ENCODE peak calls at places on chromosomes 4 and X, in eight cellular contexts. N is substantia nigra; G is iris pigment epithelial cell; Y is amniotic epithelial cell; B is CD4-positive, alpha-beta memory T cell; W is activated T-helper 1 cell treated with anti-CD3 and anti-CD28 coated beads, Interleukin-2, amount 50 U/mL, for 16 hours; A is H54; T is AG20443. C is an unnamed sample.

GRCh38 chr4:794911-795725 is 30.8 kb downstream of the CPLX1 start:
- DNase-seq in N (no peak), B (no peak), A (no peak), T (peak; percentile 37), G (no peak), Y (no peak), W (no peak), C (no peak)

GRCh38 chr4:24471623-24472510 is 112.5 kb downstream of the DHX15 start:
- DNase-seq in T (peak; percentile 33), B (peak; percentile 12), G (peak; percentile 19), N (no peak), W (no peak), A (no peak), Y (no peak), C (no peak)

GRCh38 chr4:155491336-155492131 is 114.8 kb upstream of the MAP9 start:
- DNase-seq in Y (peak; percentile 30), T (no peak), B (no peak), G (peak; percentile 57), N (no peak), W (no peak), A (no peak), C (no peak)

GRCh38 chr4:154132406-154132805 is 343.5 kb upstream of the SFRP2 start:
- DNase-seq in Y (no peak), G (peak; percentile 12), T (no peak), A (no peak), W (no peak), N (no peak), B (no peak), C (no peak)

GRCh38 chr4:1060121-1060520 is 48.7 kb downstream of the FGFRL1 start:
- DNase-seq in Y (no peak), G (no peak), W (no peak), B (no peak), T (no peak), A (no peak), N (no peak), C (no peak)

GRCh38 chr4:184417802-184418511 is 56.4 kb downstream of the IRF2 start:
- DNase-seq in B (peak; percentile 28), G (peak; percentile 88), T (peak; percentile 83), W (no peak), Y (peak; percentile 85), A (peak; percentile 54), N (peak; percentile 32), C (peak; percentile 70)

GRCh38 chr4:124958812-124959211 is 246.3 kb upstream of the ANKRD50 start:
- DNase-seq in A (no peak), Y (no peak), N (no peak), W (no peak), B (no peak), G (no peak), T (no peak), C (no peak)

GRCh38 chrX:139826065-139827044 is 106.5 kb downstream of the ATP11C start:
- DNase-seq in B (no peak), T (peak; percentile 57), A (no peak), Y (peak; percentile 41), N (no peak), W (no peak), G (peak; percentile 51), C (peak; percentile 33)

GRCh38 chrX:13659057-13659456 is 6.1 kb downstream of the TCEANC start:
- DNase-seq in A (no peak), W (no peak), B (no peak), Y (peak; percentile 86), G (peak; percentile 81), T (no peak), N (no peak), C (no peak)

GRCh38 chr4:80266902-80267380 is 477 bp downstream of the FGF5 start:
- DNase-seq in A (no peak), Y (peak; percentile 47), N (no peak), T (peak; percentile 45), B (no peak), W (no peak), G (peak; percentile 55), C (no peak)

GRCh38 chr4:165945991-165946390 is 73.0 kb downstream of the TLL1 start:
- DNase-seq in G (no peak), N (no peak), B (no peak), W (no peak), Y (no peak), T (no peak), A (no peak), C (no peak)

GRCh38 chrX:132831336-132831973 is 127.0 kb downstream of the HS6ST2 start:
- DNase-seq in W (no peak), A (no peak), B (no peak), T (no peak), Y (no peak), G (no peak), N (no peak), C (no peak)

GRCh38 chr4:692771-693554 is 4.0 kb upstream of the SLC49A3 start:
- DNase-seq in A (no peak), Y (no peak), T (no peak), N (no peak), G (no peak), W (no peak), B (no peak), C (no peak)

GRCh38 chrX:118025193-118025592 is 91.4 kb downstream of the KLHL13 start:
- DNase-seq in A (no peak), W (no peak), B (no peak), N (no peak), T (no peak), Y (no peak), G (peak; percentile 6), C (no peak)

GRCh38 chr4:38424171-38424871 is 239.7 kb upstream of the KLF3 start:
- DNase-seq in N (no peak), A (no peak), B (no peak), W (no peak), Y (no peak), G (no peak), T (no peak), C (no peak)

GRCh38 chr4:2256156-2256731 is 5.7 kb downstream of the MXD4 start:
- DNase-seq in W (no peak), N (no peak), Y (no peak), B (no peak), A (no peak), T (no peak), G (no peak), C (no peak)

GRCh38 chr4:121155893-121156292 is 8.2 kb downstream of the TNIP3 start:
- DNase-seq in N (no peak), G (peak; percentile 92), W (no peak), B (no peak), A (peak; percentile 27), Y (peak; percentile 88), T (peak; percentile 82), C (peak; percentile 45)

GRCh38 chr4:6916587-6917444 is 7.2 kb downstream of the TBC1D14 start:
- DNase-seq in N (no peak), W (peak; percentile 45), A (peak; percentile 55), B (peak; percentile 63), T (no peak), G (peak; percentile 62), Y (peak; percentile 68), C (no peak)

GRCh38 chr4:19455850-19456602 is 795.7 kb upstream of the SLIT2 start:
- DNase-seq in W (no peak), A (no peak), N (no peak), G (no peak), Y (no peak), T (no peak), B (no peak), C (no peak)

GRCh38 chr4:8869002-8869878 is 2.4 kb downstream of the HMX1 start:
- DNase-seq in N (no peak), T (no peak), Y (no peak), A (no peak), W (no peak), G (no peak), B (no peak), C (no peak)

GRCh38 chrX:100964362-100964761 is 5.1 kb upstream of the ARL13A start:
- DNase-seq in A (no peak), Y (no peak), N (no peak), G (no peak), B (no peak), W (no peak), T (no peak), C (no peak)

GRCh38 chrX:19177710-19178109 is 55.4 kb upstream of the ADGRG2 start:
- DNase-seq in A (no peak), W (no peak), G (no peak), N (no peak), Y (no peak), B (no peak), T (no peak), C (no peak)

GRCh38 chrX:110125435-110125834 is 122.5 kb downstream of the TMEM164 start:
- DNase-seq in B (no peak), Y (no peak), W (no peak), G (no peak), T (peak; percentile 8), N (no peak), A (no peak), C (no peak)

GRCh38 chrX:96611619-96612362 is 72.9 kb upstream of the DIAPH2 start:
- DNase-seq in A (no peak), G (peak; percentile 24), N (no peak), T (peak; percentile 43), W (no peak), Y (peak; percentile 2), B (no peak), C (peak; percentile 15)

C was measured in BJ.